ENCODE peak calls at places on chromosomes 2 and 18, in seven cellular contexts. E, B, A, X, U, D and F are unnamed samples.

GRCh38 chr2:8872821-8873432 is 35.5 kb upstream of the KIDINS220 start:
- DNase-seq in E (no peak), U (peak; percentile 74), A (peak; percentile 56), D (no peak), B (no peak), X (no peak), F (peak; percentile 33)

GRCh38 chr2:100291152-100291970 is 30.9 kb downstream of the LONRF2 start:
- DNase-seq in U (peak; percentile 74), A (peak; percentile 87), B (no peak), X (no peak), E (peak; percentile 98), D (peak; percentile 77), F (peak; percentile 66)

GRCh38 chr2:218858138-218858445 is 1.5 kb upstream of the WNT6 start:
- DNase-seq in X (no peak), E (no peak), U (no peak), D (no peak), B (no peak), A (no peak), F (no peak)

GRCh38 chr2:235634435-235635152 is 140.8 kb downstream of the AGAP1 start:
- DNase-seq in U (peak; percentile 54), D (no peak), X (no peak), A (no peak), B (no peak), E (no peak), F (no peak)

GRCh38 chr2:239257511-239257937 is 143.3 kb downstream of the HDAC4 start:
- DNase-seq in B (no peak), D (no peak), A (peak; percentile 75), U (peak; percentile 91), E (peak; percentile 27), X (no peak), F (peak; percentile 25)

GRCh38 chr2:177501186-177501585 is 108.6 kb downstream of the AGPS start:
- DNase-seq in U (no peak), D (no peak), B (no peak), X (no peak), A (no peak), E (no peak), F (no peak)

GRCh38 chr2:96842600-96842999 is 1.2 kb downstream of the ANKRD23 start:
- DNase-seq in X (peak; percentile 72), E (no peak), U (no peak), A (no peak), D (no peak), B (no peak), F (no peak)

GRCh38 chr2:160667811-160668210 is 174.2 kb upstream of the RBMS1 start:
- DNase-seq in B (no peak), E (no peak), U (no peak), D (no peak), X (no peak), A (no peak), F (no peak)

GRCh38 chr2:136394136-136395060 is 276.4 kb upstream of the CXCR4 start:
- DNase-seq in D (no peak), A (no peak), B (no peak), E (no peak), U (no peak), X (no peak), F (no peak)

GRCh38 chr2:182593394-182593707 is 122.7 kb upstream of the DNAJC10 start:
- DNase-seq in E (no peak), X (no peak), D (no peak), B (no peak), U (peak; percentile 87), A (peak; percentile 37), F (no peak)

GRCh38 chr2:182543746-182544525 is 117.1 kb upstream of the PDE1A start:
- DNase-seq in D (no peak), U (no peak), A (no peak), B (no peak), X (no peak), E (no peak), F (no peak)

GRCh38 chr2:37020212-37020886 is 54.0 kb upstream of the STRN start:
- DNase-seq in D (peak; percentile 13), U (peak; percentile 93), A (peak; percentile 59), X (peak; percentile 84), B (peak; percentile 58), E (peak; percentile 96), F (no peak)

GRCh38 chr2:75569546-75569945 is 8.8 kb upstream of the EVA1A start:
- DNase-seq in X (no peak), U (no peak), A (no peak), E (no peak), D (no peak), B (no peak), F (no peak)

GRCh38 chr2:46825958-46826897 is 89.4 kb downstream of the MCFD2 start:
- DNase-seq in E (no peak), B (no peak), D (no peak), U (peak; percentile 95), A (no peak), X (no peak), F (no peak)

GRCh38 chr2:159961005-159961404 is 101.4 kb downstream of the PLA2R1 start:
- DNase-seq in U (peak; percentile 44), E (no peak), B (no peak), D (no peak), A (no peak), X (no peak), F (no peak)

GRCh38 chr2:229784791-229785190 is 70.4 kb upstream of the DNER start:
- DNase-seq in X (no peak), A (no peak), U (peak; percentile 52), D (no peak), B (no peak), E (no peak), F (no peak)

GRCh38 chr18:43486462-43486861 is 209.2 kb upstream of the SYT4 start:
- DNase-seq in E (no peak), D (no peak), B (no peak), U (no peak), A (no peak), X (no peak), F (no peak)

GRCh38 chr2:181849601-181850000 is 41.9 kb upstream of the ITPRID2 start:
- DNase-seq in D (no peak), X (no peak), A (no peak), U (no peak), B (no peak), E (no peak), F (no peak)

GRCh38 chr2:239893236-239893515 is 132.0 kb downstream of the NDUFA10 start:
- DNase-seq in X (no peak), A (no peak), B (no peak), E (no peak), D (peak; percentile 54), U (no peak), F (no peak)

GRCh38 chr2:165833156-165833555 is 39.1 kb upstream of the GALNT3 start:
- DNase-seq in A (peak; percentile 71), U (peak; percentile 70), E (no peak), D (no peak), B (no peak), X (no peak), F (peak; percentile 77)

GRCh38 chr2:201470821-201471731 is 19.5 kb downstream of the STRADB start:
- DNase-seq in X (peak; percentile 16), B (no peak), A (no peak), D (no peak), E (peak; percentile 59), U (peak; percentile 61), F (no peak)

GRCh38 chr2:189960346-189960745 is 102.2 kb downstream of the MSTN start:
- DNase-seq in X (no peak), U (no peak), D (no peak), B (no peak), E (no peak), A (no peak), F (no peak)

GRCh38 chr2:27322301-27322765 is 564 bp downstream of the MPV17 start:
- DNase-seq in X (no peak), E (peak; percentile 54), U (peak; percentile 45), D (no peak), A (no peak), B (no peak), F (no peak)

GRCh38 chr2:112138143-112139032 is at the start of gene FBLN7:
- DNase-seq in A (no peak), B (no peak), X (no peak), D (peak; percentile 21), E (peak; percentile 52), U (peak; percentile 52), F (no peak)
- H3K4me3 ChIP-seq in A (peak within 1 kb of the TSS; percentile 43), B (peak within 1 kb of the TSS; percentile 43), X (peak within 1 kb of the TSS; percentile 72), D (peak within 1 kb of the TSS; percentile 39), E (no peak within 1 kb of the TSS), U (peak within 1 kb of the TSS; percentile 52), F (peak within 1 kb of the TSS; percentile 52)

GRCh38 chr2:144520718-144521487 is 984 bp upstream of the ZEB2 start:
- DNase-seq in E (no peak), U (peak; percentile 91), D (no peak), B (no peak), X (no peak), A (no peak), F (no peak)

GRCh38 chr2:144523606-144524131 is 3.8 kb upstream of the ZEB2 start:
- DNase-seq in D (no peak), U (peak; percentile 50), X (no peak), E (no peak), A (no peak), B (no peak), F (no peak)

GRCh38 chr2:144521702-144522101 is 1.8 kb upstream of the ZEB2 start:
- DNase-seq in U (peak; percentile 25), E (no peak), B (no peak), D (no peak), X (no peak), A (no peak), F (no peak)

GRCh38 chr2:144524190-144524957 is 4.5 kb upstream of the ZEB2 start:
- DNase-seq in A (no peak), U (peak; percentile 67), X (peak; percentile 73), E (peak; percentile 68), B (no peak), D (peak; percentile 66), F (no peak)

GRCh38 chr2:144522741-144523605 is 3.1 kb upstream of the ZEB2 start:
- DNase-seq in E (peak; percentile 48), U (peak; percentile 65), X (peak; percentile 56), D (no peak), A (no peak), B (no peak), F (no peak)
- H3K4me3 ChIP-seq in E (no peak overlapping the region), U (peak overlapping the region; percentile 69), X (peak overlapping the region; percentile 85), D (peak overlapping the region; percentile 64), A (peak overlapping the region; percentile 51), B (peak overlapping the region; percentile 57), F (no peak overlapping the region)

DNA sequence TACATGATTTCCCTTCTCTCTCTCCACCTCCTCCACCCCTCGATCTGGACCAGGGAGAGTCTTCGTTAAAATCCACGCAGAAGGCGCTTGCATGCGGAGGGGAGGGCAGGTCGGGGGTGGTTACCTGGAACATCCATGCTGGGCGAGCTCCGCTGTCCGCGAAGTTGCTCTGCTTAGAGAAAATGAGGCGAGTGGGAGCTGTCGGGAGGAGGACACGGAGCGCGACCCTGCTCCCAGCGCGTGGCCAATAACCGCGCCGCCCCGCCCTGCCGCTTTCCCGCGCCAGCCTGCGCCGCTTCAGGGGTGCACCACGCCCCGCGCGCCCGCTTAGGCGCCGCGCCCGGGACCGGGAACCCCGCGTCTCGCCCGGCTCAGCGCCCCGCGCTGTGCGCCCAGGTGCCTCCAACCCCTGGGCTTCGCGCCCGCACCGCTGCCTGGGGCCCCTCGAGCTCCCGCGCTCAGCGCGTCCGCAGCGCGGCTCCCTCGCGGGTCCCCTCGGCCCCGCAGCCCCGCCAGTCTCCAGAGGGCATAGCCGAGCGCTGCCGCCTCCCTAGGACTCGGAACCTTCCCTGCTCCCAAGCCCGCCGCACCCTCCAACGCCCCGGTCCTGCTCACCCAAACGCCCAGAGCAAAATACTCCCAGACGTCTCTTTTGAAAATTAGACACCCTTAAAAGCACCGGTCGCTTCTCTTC is 633 bp downstream of the CBLN2 start:
- DNase-seq in B (no peak), E (no peak), D (peak; percentile 18), U (peak; percentile 5), X (no peak), A (no peak), F (no peak)
- H3K4me3 ChIP-seq in B (no peak overlapping the region), E (no peak overlapping the region), D (peak overlapping the region; percentile 51), U (no peak overlapping the region), X (peak overlapping the region; percentile 48), A (peak overlapping the region; percentile 38), F (no peak overlapping the region)

GRCh38 chr2:102141011-102141914 is 1.3 kb upstream of the IL1R1 start:
- DNase-seq in X (no peak), D (no peak), B (no peak), U (peak; percentile 95), E (peak; percentile 40), A (no peak), F (no peak)
- H3K4me3 ChIP-seq in X (peak overlapping the region; percentile 78), D (no peak overlapping the region), B (no peak overlapping the region), U (peak overlapping the region; percentile 71), E (no peak overlapping the region), A (peak overlapping the region; percentile 59), F (no peak overlapping the region)